ENCODE peak calls at places on chromosome 16, in seven cellular contexts. One of them, this sample, is unnamed.

GRCh38 chr16:7239547-7239946 is 93.1 kb upstream of the RBFOX1 start:
- DNase-seq in prostate gland: no peak
- DNase-seq in esophagus muscularis mucosa: no peak
- DNase-seq in K562: no peak
- DNase-seq in transverse colon: no peak
- DNase-seq in HepG2: no peak
- DNase-seq in stomach: no peak
- DNase-seq in this sample: no peak

GRCh38 chr16:31225193-31225592 is 8.3 kb upstream of the PYDC1 start:
- DNase-seq in HepG2: no peak
- DNase-seq in prostate gland: no peak
- DNase-seq in K562: peak; percentile 17
- DNase-seq in esophagus muscularis mucosa: no peak
- DNase-seq in stomach: no peak
- DNase-seq in transverse colon: no peak
- DNase-seq in this sample: no peak

GRCh38 chr16:25093208-25094061 is 18.1 kb upstream of the LCMT1 start:
- DNase-seq in prostate gland: no peak
- DNase-seq in esophagus muscularis mucosa: no peak
- DNase-seq in K562: no peak
- DNase-seq in HepG2: no peak
- DNase-seq in stomach: no peak
- DNase-seq in transverse colon: no peak
- DNase-seq in this sample: no peak

GRCh38 chr16:23258919-23259237 is 43.2 kb upstream of the SCNN1B start:
- DNase-seq in K562: no peak
- DNase-seq in stomach: peak; percentile 43
- DNase-seq in esophagus muscularis mucosa: no peak
- DNase-seq in prostate gland: peak; percentile 10
- DNase-seq in transverse colon: peak; percentile 55
- DNase-seq in HepG2: no peak
- DNase-seq in this sample: no peak

GRCh38 chr16:8374586-8374985 is 215.7 kb downstream of the TMEM114 start:
- DNase-seq in esophagus muscularis mucosa: no peak
- DNase-seq in K562: no peak
- DNase-seq in transverse colon: no peak
- DNase-seq in HepG2: no peak
- DNase-seq in stomach: no peak
- DNase-seq in prostate gland: no peak
- DNase-seq in this sample: no peak

GRCh38 chr16:89035698-89036570 is 57.7 kb upstream of the ACSF3 start:
- DNase-seq in esophagus muscularis mucosa: no peak
- DNase-seq in HepG2: no peak
- DNase-seq in K562: no peak
- DNase-seq in stomach: no peak
- DNase-seq in prostate gland: no peak
- DNase-seq in transverse colon: no peak
- DNase-seq in this sample: no peak

GRCh38 chr16:25063865-25064264 is 47.7 kb upstream of the LCMT1 start:
- DNase-seq in stomach: no peak
- DNase-seq in prostate gland: no peak
- DNase-seq in K562: peak; percentile 68
- DNase-seq in esophagus muscularis mucosa: no peak
- DNase-seq in transverse colon: no peak
- DNase-seq in HepG2: peak; percentile 76
- DNase-seq in this sample: no peak

GRCh38 chr16:15742716-15743115 is 92.7 kb downstream of the NDE1 start:
- DNase-seq in esophagus muscularis mucosa: no peak
- DNase-seq in K562: no peak
- DNase-seq in transverse colon: no peak
- DNase-seq in HepG2: peak; percentile 63
- DNase-seq in stomach: no peak
- DNase-seq in prostate gland: no peak
- DNase-seq in this sample: no peak

GRCh38 chr16:84603115-84603816 is 14.6 kb downstream of the COTL1 start:
- DNase-seq in prostate gland: no peak
- DNase-seq in transverse colon: peak; percentile 75
- DNase-seq in HepG2: no peak
- DNase-seq in stomach: peak; percentile 72
- DNase-seq in K562: no peak
- DNase-seq in esophagus muscularis mucosa: no peak
- DNase-seq in this sample: peak; percentile 95

GRCh38 chr16:53922067-53922804 is 218.3 kb downstream of the FTO start:
- DNase-seq in stomach: no peak
- DNase-seq in transverse colon: no peak
- DNase-seq in K562: no peak
- DNase-seq in HepG2: no peak
- DNase-seq in prostate gland: no peak
- DNase-seq in esophagus muscularis mucosa: no peak
- DNase-seq in this sample: no peak

GRCh38 chr16:75420987-75421819 is 12.1 kb downstream of the CFDP1 start:
- DNase-seq in K562: peak; percentile 26
- DNase-seq in HepG2: peak; percentile 73
- DNase-seq in transverse colon: peak; percentile 82
- DNase-seq in esophagus muscularis mucosa: peak; percentile 93
- DNase-seq in prostate gland: peak; percentile 35
- DNase-seq in stomach: peak; percentile 70
- DNase-seq in this sample: peak; percentile 84

GRCh38 chr16:49652441-49653175 is 203.3 kb downstream of the ZNF423 start:
- DNase-seq in K562: no peak
- DNase-seq in stomach: no peak
- DNase-seq in HepG2: no peak
- DNase-seq in transverse colon: no peak
- DNase-seq in prostate gland: no peak
- DNase-seq in esophagus muscularis mucosa: no peak
- DNase-seq in this sample: peak; percentile 85

GRCh38 chr16:54284319-54284930 is 2.2 kb downstream of the IRX3 start:
- DNase-seq in transverse colon: peak; percentile 15
- DNase-seq in prostate gland: peak; percentile 30
- DNase-seq in stomach: peak; percentile 58
- DNase-seq in HepG2: no peak
- DNase-seq in K562: no peak
- DNase-seq in esophagus muscularis mucosa: no peak
- DNase-seq in this sample: no peak

GRCh38 chr16:5845046-5845445 is 747.5 kb upstream of the EEF2KMT start:
- DNase-seq in esophagus muscularis mucosa: no peak
- DNase-seq in stomach: no peak
- DNase-seq in transverse colon: no peak
- DNase-seq in HepG2: no peak
- DNase-seq in K562: no peak
- DNase-seq in prostate gland: no peak
- DNase-seq in this sample: no peak

GRCh38 chr16:84278968-84279367 is 15.7 kb upstream of the WFDC1 start:
- DNase-seq in transverse colon: no peak
- DNase-seq in HepG2: no peak
- DNase-seq in prostate gland: no peak
- DNase-seq in K562: no peak
- DNase-seq in esophagus muscularis mucosa: no peak
- DNase-seq in stomach: no peak
- DNase-seq in this sample: no peak

GRCh38 chr16:88978608-88979346 is 1.8 kb upstream of the CBFA2T3 start:
- DNase-seq in prostate gland: no peak
- DNase-seq in transverse colon: peak; percentile 66
- DNase-seq in stomach: no peak
- DNase-seq in HepG2: no peak
- DNase-seq in K562: peak; percentile 75
- DNase-seq in esophagus muscularis mucosa: no peak
- DNase-seq in this sample: no peak

GRCh38 chr16:1100084-1100800 is 4.2 kb upstream of the C1QTNF8 start:
- DNase-seq in transverse colon: no peak
- DNase-seq in K562: no peak
- DNase-seq in prostate gland: no peak
- DNase-seq in stomach: no peak
- DNase-seq in esophagus muscularis mucosa: no peak
- DNase-seq in HepG2: no peak
- DNase-seq in this sample: no peak

GRCh38 chr16:74034862-74035261 is 261.8 kb upstream of the PSMD7 start:
- DNase-seq in prostate gland: no peak
- DNase-seq in K562: peak; percentile 8
- DNase-seq in stomach: no peak
- DNase-seq in HepG2: peak; percentile 27
- DNase-seq in esophagus muscularis mucosa: no peak
- DNase-seq in transverse colon: peak; percentile 11
- DNase-seq in this sample: no peak

GRCh38 chr16:71540-72341 is 690 bp downstream of the RHBDF1 start:
- DNase-seq in HepG2: peak; percentile 41
- DNase-seq in esophagus muscularis mucosa: no peak
- DNase-seq in transverse colon: peak; percentile 79
- DNase-seq in stomach: peak; percentile 57
- DNase-seq in prostate gland: peak; percentile 97
- DNase-seq in K562: peak; percentile 66
- DNase-seq in this sample: peak; percentile 93
- TF ChIP-seq POLR2AphosphoS5 in HepG2: no peak
- TF ChIP-seq POLR2AphosphoS5 in esophagus muscularis mucosa: peak; percentile 79
- TF ChIP-seq POLR2AphosphoS5 in transverse colon: peak; percentile 63
- TF ChIP-seq POLR2AphosphoS5 in stomach: peak; percentile 22
- TF ChIP-seq POLR2AphosphoS5 in prostate gland: peak; percentile 98
- TF ChIP-seq POLR2AphosphoS5 in K562: no peak
- TF ChIP-seq POLR2AphosphoS5 in this sample: peak; percentile 83

DNA sequence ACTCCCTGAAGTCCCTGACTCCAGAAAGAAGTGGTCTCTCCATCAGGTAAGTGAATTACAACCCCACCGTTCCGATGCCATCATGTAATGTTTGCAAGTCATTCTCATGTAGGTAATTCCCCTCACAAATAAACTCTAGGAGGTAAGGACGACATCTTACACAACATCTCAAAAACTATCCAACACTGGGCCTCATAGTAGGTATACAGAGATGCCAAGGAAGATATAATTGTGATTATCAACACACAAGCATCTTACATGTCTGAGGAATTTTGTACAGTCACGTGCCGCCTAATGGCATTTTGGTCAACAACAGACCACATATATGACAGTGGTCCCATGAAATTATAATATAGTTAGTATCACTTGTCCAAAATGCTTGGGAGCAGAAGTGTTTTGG is 7.4 kb downstream of the GCSH start:
- DNase-seq in K562: no peak
- DNase-seq in transverse colon: no peak
- DNase-seq in prostate gland: no peak
- DNase-seq in esophagus muscularis mucosa: no peak
- DNase-seq in stomach: no peak
- DNase-seq in HepG2: no peak
- DNase-seq in this sample: no peak
- TF ChIP-seq CTCF in K562: no peak
- TF ChIP-seq CTCF in transverse colon: no peak
- TF ChIP-seq CTCF in prostate gland: no peak
- TF ChIP-seq CTCF in esophagus muscularis mucosa: no peak
- TF ChIP-seq CTCF in stomach: no peak
- TF ChIP-seq CTCF in HepG2: no peak
- TF ChIP-seq CTCF in this sample: no peak

DNA sequence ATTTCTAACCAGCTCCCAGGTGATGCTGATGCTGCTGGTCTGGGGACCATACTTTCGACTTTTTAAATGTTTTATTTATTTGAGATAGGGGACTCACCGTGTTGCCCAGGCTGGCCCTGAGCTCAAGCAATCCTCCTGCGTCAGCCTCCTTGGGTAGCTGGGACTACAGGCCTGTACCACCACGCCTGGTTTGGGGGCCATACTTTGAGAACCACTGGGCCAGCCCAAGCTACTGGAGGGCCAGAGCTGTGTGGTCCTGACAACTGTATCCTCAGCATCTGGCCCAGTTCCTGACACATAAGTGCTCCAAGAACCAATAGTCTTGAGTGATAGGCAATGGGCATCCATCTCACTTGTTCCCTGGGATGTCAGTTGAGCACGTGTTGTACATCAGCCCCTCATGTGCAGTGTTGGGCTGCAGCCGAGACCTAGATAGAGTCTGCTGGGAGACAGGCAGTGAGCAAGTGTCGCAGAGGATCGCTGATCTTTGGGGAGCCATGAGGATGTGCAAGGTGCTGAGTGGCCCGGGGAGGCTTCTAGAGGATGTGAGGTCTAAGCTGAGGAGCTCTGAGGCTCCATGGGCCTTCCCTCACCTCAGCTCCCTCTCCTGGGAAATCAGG is 1.6 kb downstream of the RMI2 start:
- DNase-seq in HepG2: no peak
- DNase-seq in K562: no peak
- DNase-seq in prostate gland: no peak
- DNase-seq in stomach: no peak
- DNase-seq in transverse colon: no peak
- DNase-seq in esophagus muscularis mucosa: no peak
- DNase-seq in this sample: no peak
- TF ChIP-seq POLR2AphosphoS5 in HepG2: peak; percentile 41
- TF ChIP-seq POLR2AphosphoS5 in K562: no peak
- TF ChIP-seq POLR2AphosphoS5 in prostate gland: no peak
- TF ChIP-seq POLR2AphosphoS5 in stomach: no peak
- TF ChIP-seq POLR2AphosphoS5 in transverse colon: no peak
- TF ChIP-seq POLR2AphosphoS5 in esophagus muscularis mucosa: no peak
- TF ChIP-seq POLR2AphosphoS5 in this sample: no peak

GRCh38 chr16:77190478-77191258 is at the start of gene MON1B:
- DNase-seq in esophagus muscularis mucosa: peak; percentile 100
- DNase-seq in stomach: peak; percentile 97
- DNase-seq in K562: peak; percentile 96
- DNase-seq in prostate gland: peak; percentile 98
- DNase-seq in HepG2: peak; percentile 99
- DNase-seq in transverse colon: peak; percentile 97
- DNase-seq in this sample: peak; percentile 99
- TF ChIP-seq CTCF in esophagus muscularis mucosa: no peak
- TF ChIP-seq CTCF in stomach: no peak
- TF ChIP-seq CTCF in K562: no peak
- TF ChIP-seq CTCF in prostate gland: peak; percentile 31
- TF ChIP-seq CTCF in HepG2: no peak
- TF ChIP-seq CTCF in transverse colon: no peak
- TF ChIP-seq CTCF in this sample: no peak

DNA sequence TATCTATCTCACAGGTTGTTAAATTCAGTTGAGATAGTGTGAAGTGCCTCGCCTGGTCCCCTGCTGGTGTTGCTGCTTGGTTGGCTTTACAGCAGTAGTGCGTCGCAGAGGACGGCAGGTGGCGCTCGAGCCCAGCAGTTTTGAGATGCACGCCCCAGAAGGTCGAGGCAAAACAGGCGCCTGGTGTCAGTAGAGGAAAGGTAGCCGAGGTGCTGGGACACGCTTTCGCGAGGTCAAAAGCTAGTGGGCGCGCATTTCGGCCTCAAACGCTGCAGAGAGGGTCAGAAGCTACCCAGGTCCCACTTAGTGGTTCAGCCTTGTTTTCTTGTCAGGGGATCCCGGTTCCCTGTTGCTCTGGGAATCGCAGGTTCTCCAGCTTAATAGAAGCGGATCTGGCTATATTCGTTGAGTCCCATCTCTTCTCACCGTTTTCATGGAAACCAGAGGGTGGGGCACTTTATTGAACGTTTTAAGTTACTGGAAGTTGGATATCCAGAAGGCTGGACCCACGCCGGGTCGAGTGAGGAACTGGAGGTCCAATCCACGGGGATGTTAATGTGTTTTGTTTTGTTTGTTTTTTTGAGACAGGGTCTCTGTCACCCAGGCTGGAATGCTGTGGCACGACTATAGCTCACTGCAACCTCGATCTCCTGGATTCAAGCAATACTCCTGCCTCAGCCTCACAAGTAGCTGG is 10.3 kb upstream of the ZFP90 start:
- DNase-seq in stomach: peak; percentile 90
- DNase-seq in transverse colon: peak; percentile 91
- DNase-seq in prostate gland: peak; percentile 84
- DNase-seq in HepG2: peak; percentile 85
- DNase-seq in K562: peak; percentile 81
- DNase-seq in esophagus muscularis mucosa: peak; percentile 96
- DNase-seq in this sample: peak; percentile 92
- TF ChIP-seq POLR2AphosphoS5 in stomach: peak; percentile 63
- TF ChIP-seq POLR2AphosphoS5 in transverse colon: no peak
- TF ChIP-seq POLR2AphosphoS5 in prostate gland: peak; percentile 62
- TF ChIP-seq POLR2AphosphoS5 in HepG2: no peak
- TF ChIP-seq POLR2AphosphoS5 in K562: no peak
- TF ChIP-seq POLR2AphosphoS5 in esophagus muscularis mucosa: peak; percentile 48
- TF ChIP-seq POLR2AphosphoS5 in this sample: no peak

This sample was measured in sigmoid colon.